ENCODE peak calls at places on chromosomes 1 and 21, in four cellular contexts. L is hepatocyte, Z is MCF 10A, V is adrenal gland. P is an unnamed sample.
A peak's percentile ranks its signal among the peaks of the same experiment; 100 is the strongest.

GRCh38 chr1:227416156-227416865 is 98.0 kb upstream of the CDC42BPA start:
- DNase-seq in L (no peak), Z (no peak), V (no peak), P (no peak)

GRCh38 chr1:63575340-63575826 is 17.8 kb upstream of the PGM1 start:
- DNase-seq in L (peak; percentile 23), Z (peak; percentile 66), V (no peak), P (no peak)

GRCh38 chr1:229620876-229621275 is 5.0 kb downstream of the TAF5L start:
- DNase-seq in L (no peak), Z (peak; percentile 84), V (peak; percentile 50), P (peak; percentile 70)

GRCh38 chr21:34726627-34727337 is 58.0 kb downstream of the CLIC6 start:
- DNase-seq in L (no peak), Z (no peak), V (no peak), P (no peak)

GRCh38 chr1:1954015-1954414 is 34.9 kb upstream of the TMEM52 start:
- DNase-seq in L (no peak), Z (no peak), V (no peak), P (no peak)

GRCh38 chr21:20443558-20444155 is 554.6 kb upstream of the NCAM2 start:
- DNase-seq in L (peak; percentile 58), Z (peak; percentile 44), V (no peak), P (no peak)

GRCh38 chr1:225707824-225708223 is 54.9 kb upstream of the ENAH start:
- DNase-seq in L (no peak), Z (no peak), V (no peak), P (no peak)

GRCh38 chr1:117820694-117821381 is 108.6 kb downstream of the GDAP2 start:
- DNase-seq in L (no peak), Z (no peak), V (no peak), P (no peak)

GRCh38 chr1:150472606-150473200 is 14.5 kb upstream of the TARS2 start:
- DNase-seq in L (no peak), Z (no peak), V (no peak), P (peak; percentile 46)

GRCh38 chr1:201093962-201094361 is 18.3 kb downstream of the CACNA1S start:
- DNase-seq in L (no peak), Z (no peak), V (no peak), P (no peak)

GRCh38 chr1:110150330-110151174 is at the start of gene SLC6A17:
- DNase-seq in L (peak; percentile 52), Z (peak; percentile 26), V (peak; percentile 55), P (no peak)

GRCh38 chr1:182185822-182186756 is 124.6 kb upstream of the ZNF648 start:
- DNase-seq in L (peak; percentile 51), Z (peak; percentile 91), V (no peak), P (no peak)

GRCh38 chr1:184691719-184692324 is 62.8 kb downstream of the EDEM3 start:
- DNase-seq in L (peak; percentile 65), Z (peak; percentile 72), V (peak; percentile 28), P (no peak)

GRCh38 chr21:44874497-44875331 is 1.2 kb upstream of the PTTG1IP start:
- DNase-seq in L (peak; percentile 43), Z (peak; percentile 61), V (peak; percentile 49), P (peak; percentile 96)

GRCh38 chr1:239913141-239913585 is 178.5 kb upstream of the FMN2 start:
- DNase-seq in L (no peak), Z (peak; percentile 82), V (no peak), P (no peak)

GRCh38 chr1:89578940-89579684 is 53.8 kb upstream of the LRRC8C start:
- DNase-seq in L (no peak), Z (no peak), V (no peak), P (no peak)

GRCh38 chr1:235327559-235328270 is at the start of gene ARID4B:
- DNase-seq in L (no peak), Z (no peak), V (no peak), P (peak; percentile 85)

GRCh38 chr1:72000809-72001208 is 281.5 kb downstream of the NEGR1 start:
- DNase-seq in L (peak; percentile 16), Z (peak; percentile 15), V (no peak), P (no peak)

GRCh38 chr1:6041432-6042062 is 4.1 kb upstream of the KCNAB2 start:
- DNase-seq in L (peak; percentile 50), Z (peak; percentile 27), V (peak; percentile 30), P (no peak)

GRCh38 chr21:41873005-41873404 is 6.1 kb downstream of the PRDM15 start:
- DNase-seq in L (no peak), Z (no peak), V (no peak), P (no peak)

GRCh38 chr1:116545359-116545705 is 25.5 kb downstream of the CD58 start:
- DNase-seq in L (no peak), Z (no peak), V (no peak), P (no peak)

GRCh38 chr1:218983848-218984247 is 189.8 kb upstream of the LYPLAL1 start:
- DNase-seq in L (no peak), Z (no peak), V (no peak), P (no peak)

GRCh38 chr21:45224189-45224938 is 63.3 kb downstream of the POFUT2 start:
- DNase-seq in L (peak; percentile 55), Z (no peak), V (no peak), P (no peak)

GRCh38 chr21:41466024-41466820 is 40.2 kb downstream of the MX1 start:
- DNase-seq in L (no peak), Z (no peak), V (no peak), P (no peak)

GRCh38 chr1:212594640-212595039 is 13.9 kb upstream of the ATF3 start:
- DNase-seq in L (no peak), Z (no peak), V (no peak), P (no peak)

GRCh38 chr1:160993544-160993943 is 27.4 kb downstream of the F11R start:
- DNase-seq in L (peak; percentile 57), Z (peak; percentile 79), V (peak; percentile 37), P (no peak)

GRCh38 chr1:213724640-213725536 is 262.9 kb upstream of the PROX1 start:
- DNase-seq in L (peak; percentile 54), Z (peak; percentile 67), V (peak; percentile 50), P (peak; percentile 61)

GRCh38 chr1:4935807-4936206 is 281.4 kb downstream of the AJAP1 start:
- DNase-seq in L (no peak), Z (no peak), V (no peak), P (no peak)

P was measured in left lobe of liver.